ENCODE peak calls at places on chromosomes 2 and 18, in six cellular contexts. I is cardiac muscle cell, R is nephron progenitor cell, A is colonic mucosa, F is type B pancreatic cell, U is adrenal gland. V is an unnamed sample.

GRCh38 chr18:50706199-50706598 is 113.6 kb downstream of the MRO start:
- DNase-seq in I (no peak), R (no peak), A (no peak), F (no peak), U (no peak), V (no peak)

GRCh38 chr2:241933175-241933911 is 63.8 kb downstream of the RTP5 start:
- DNase-seq in I (peak; percentile 22), R (no peak), A (peak; percentile 36), F (no peak), U (no peak), V (peak; percentile 41)

GRCh38 chr18:43888601-43889000 is 611.3 kb upstream of the SYT4 start:
- DNase-seq in I (peak; percentile 18), R (no peak), A (no peak), F (no peak), U (no peak), V (peak; percentile 34)

GRCh38 chr2:128396500-128396891 is 77.8 kb upstream of the HS6ST1 start:
- DNase-seq in I (peak; percentile 29), R (peak; percentile 40), A (no peak), F (no peak), U (no peak), V (no peak)

GRCh38 chr18:27404855-27405254 is 219.7 kb upstream of the CHST9 start:
- DNase-seq in I (no peak), R (no peak), A (no peak), F (no peak), U (no peak), V (no peak)

GRCh38 chr18:23258566-23259265 is 123.4 kb downstream of the CABLES1 start:
- DNase-seq in I (no peak), R (no peak), A (no peak), F (no peak), U (no peak), V (no peak)

GRCh38 chr18:56962322-56962721 is 184.6 kb upstream of the BOD1L2 start:
- DNase-seq in I (no peak), R (peak; percentile 8), A (no peak), F (no peak), U (no peak), V (no peak)

GRCh38 chr18:8424917-8425725 is 184.1 kb upstream of the RAB12 start:
- DNase-seq in I (peak; percentile 57), R (no peak), A (no peak), F (no peak), U (peak; percentile 55), V (peak; percentile 80)

GRCh38 chr2:223549215-223549614 is 52.9 kb downstream of the SCG2 start:
- DNase-seq in I (peak; percentile 92), R (no peak), A (no peak), F (no peak), U (no peak), V (peak; percentile 98)

GRCh38 chr18:574456-575228 is 5.5 kb upstream of the CETN1 start:
- DNase-seq in I (no peak), R (no peak), A (no peak), F (no peak), U (no peak), V (no peak)

GRCh38 chr18:34993289-34993688 is 47.9 kb upstream of the MAPRE2 start:
- DNase-seq in I (no peak), R (no peak), A (no peak), F (no peak), U (no peak), V (no peak)

DNA sequence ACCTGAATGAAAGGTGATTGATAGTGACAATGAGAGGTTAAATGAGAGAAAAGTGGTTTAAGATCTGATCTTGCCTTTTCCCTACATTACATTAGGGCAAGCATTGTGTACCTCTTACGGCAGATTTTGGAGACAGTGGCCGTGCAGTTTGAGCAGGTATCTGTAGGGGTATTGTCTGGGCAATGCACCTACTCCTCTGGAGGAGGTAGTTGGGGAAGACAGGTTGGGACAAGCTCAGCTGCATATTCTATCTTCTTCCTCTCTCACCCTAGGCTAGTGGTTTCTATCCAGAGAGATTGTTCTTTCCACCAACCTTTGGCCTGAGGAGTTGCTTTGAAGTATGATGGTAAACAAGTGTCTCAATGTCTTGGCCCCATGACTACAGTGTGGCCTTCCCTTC is 323.2 kb downstream of the CYP26B1 start:
- DNase-seq in I (no peak), R (no peak), A (no peak), F (no peak), U (no peak), V (no peak)
- TF ChIP-seq CTCF in I (no peak), R (no peak), A (no peak), F (no peak), U (no peak), V (no peak)

GRCh38 chr2:159600752-159601151 is 15.6 kb downstream of the BAZ2B start:
- DNase-seq in I (peak; percentile 41), R (no peak), A (no peak), F (no peak), U (no peak), V (peak; percentile 52)
- TF ChIP-seq CTCF in I (no peak), R (no peak), A (no peak), F (no peak), U (no peak), V (no peak)

GRCh38 chr2:75614062-75614710 is 32.4 kb upstream of the MRPL19 start:
- DNase-seq in I (no peak), R (no peak), A (no peak), F (no peak), U (no peak), V (no peak)
- TF ChIP-seq CTCF in I (no peak), R (no peak), A (no peak), F (no peak), U (no peak), V (no peak)

DNA sequence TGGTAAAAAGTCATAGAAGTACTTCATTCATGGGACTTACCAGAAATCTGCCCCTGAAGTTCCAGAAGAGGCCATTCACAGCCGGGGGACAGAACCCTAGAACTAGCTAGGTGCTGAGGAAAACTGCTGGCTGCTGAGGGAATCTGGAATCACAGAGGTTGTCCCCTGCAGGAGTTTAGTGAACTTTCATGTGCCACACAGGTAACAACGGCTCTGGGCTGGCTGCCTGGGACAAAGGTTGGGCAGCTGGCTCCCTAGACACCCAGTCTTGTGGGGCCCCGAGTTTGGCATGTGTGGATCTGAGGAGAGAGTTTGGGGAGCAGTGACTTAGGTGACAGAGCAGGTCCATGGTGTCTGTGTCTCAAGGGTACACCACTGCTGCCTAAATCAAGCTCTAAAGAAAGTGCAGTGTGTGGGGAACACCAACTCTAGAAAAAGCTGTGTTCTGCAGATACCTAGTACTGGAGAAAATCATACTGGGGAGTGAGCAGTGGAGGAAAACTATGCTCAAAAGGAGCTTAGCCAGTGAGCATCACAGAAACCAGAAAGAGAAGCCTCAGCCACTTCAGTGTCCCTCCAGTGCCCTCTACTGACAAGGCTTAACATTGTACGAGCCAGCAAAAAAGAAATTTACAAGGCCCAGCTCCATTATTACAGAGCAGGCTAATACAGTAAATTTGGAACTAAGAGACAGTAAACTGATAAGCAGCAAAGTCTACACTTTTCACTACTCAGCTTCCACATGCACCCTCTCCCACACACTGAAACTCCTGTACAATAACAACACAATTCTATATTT is 15.2 kb downstream of the GALNT3 start:
- DNase-seq in I (peak; percentile 25), R (no peak), A (no peak), F (no peak), U (no peak), V (no peak)
- TF ChIP-seq CTCF in I (peak; percentile 31), R (no peak), A (peak; percentile 30), F (peak; percentile 59), U (no peak), V (peak; percentile 11)

GRCh38 chr18:29191263-29191662 is 1014.3 kb upstream of the CDH2 start:
- DNase-seq in I (peak; percentile 51), R (no peak), A (no peak), F (no peak), U (no peak), V (peak; percentile 60)
- TF ChIP-seq CTCF in I (peak; percentile 57), R (peak; percentile 12), A (no peak), F (peak; percentile 56), U (no peak), V (peak; percentile 53)

DNA sequence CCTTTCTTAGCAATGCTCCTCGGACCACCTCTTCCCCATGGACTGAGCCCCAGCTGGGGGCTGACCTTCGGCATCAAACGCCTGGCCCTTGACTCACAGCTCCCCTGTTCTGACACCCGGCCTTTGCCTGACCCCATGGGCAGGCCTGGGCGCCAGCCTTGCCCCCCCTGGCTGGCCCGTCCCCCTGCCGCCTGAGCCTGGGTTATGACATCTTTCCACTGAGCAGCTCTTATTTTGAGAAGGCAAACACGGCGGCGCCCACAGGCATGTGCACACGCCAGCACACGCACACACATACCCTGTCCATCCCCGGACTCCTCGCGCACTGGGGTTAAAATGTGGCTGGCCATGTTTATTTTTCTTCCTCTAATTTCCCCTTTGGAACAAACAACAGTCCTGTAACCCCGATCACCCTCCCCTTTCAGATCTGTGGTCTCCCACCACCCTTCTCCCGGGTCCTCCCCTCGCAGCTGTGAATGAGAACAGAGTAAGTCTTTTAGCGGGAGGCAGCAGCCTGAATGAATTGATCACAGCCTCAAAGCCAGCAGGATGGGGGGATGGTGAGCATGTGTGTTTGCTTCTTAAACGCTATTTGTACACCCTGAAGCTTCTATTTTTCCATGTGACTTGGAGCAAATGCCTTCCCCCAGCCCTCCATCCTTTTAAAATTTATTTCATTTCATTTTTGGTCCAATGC is 11.8 kb upstream of the ATOH8 start:
- DNase-seq in I (peak; percentile 92), R (no peak), A (peak; percentile 52), F (no peak), U (no peak), V (peak; percentile 93)
- TF ChIP-seq CTCF in I (no peak), R (no peak), A (no peak), F (no peak), U (no peak), V (peak; percentile 3)

GRCh38 chr18:31610841-31611240 is 19.2 kb downstream of the TTR start:
- DNase-seq in I (peak; percentile 20), R (peak; percentile 39), A (peak; percentile 45), F (no peak), U (no peak), V (no peak)
- TF ChIP-seq CTCF in I (peak; percentile 23), R (peak; percentile 52), A (peak; percentile 35), F (peak; percentile 60), U (no peak), V (no peak)

GRCh38 chr2:38108907-38109731 is 33.2 kb upstream of the CYP1B1 start:
- DNase-seq in I (no peak), R (no peak), A (no peak), F (no peak), U (no peak), V (no peak)
- TF ChIP-seq CTCF in I (no peak), R (no peak), A (no peak), F (no peak), U (no peak), V (no peak)

V was measured in foreskin fibroblast.